ENCODE peak calls at places on chromosomes 6 and 20, in four cellular contexts. N, L, Q and V are unnamed samples.

GRCh38 chr6:42788671-42789070 is 6.8 kb downstream of the BICRAL start:
- DNase-seq in Q (no peak), L (no peak), N (no peak), V (no peak)

GRCh38 chr20:20130399-20130798 is 78.1 kb downstream of the CFAP61 start:
- DNase-seq in Q (no peak), N (no peak), L (no peak), V (no peak)

GRCh38 chr6:123127807-123128206 is 131.8 kb downstream of the CLVS2 start:
- DNase-seq in L (no peak), N (no peak), Q (no peak), V (no peak)

GRCh38 chr6:165404703-165405102 is 95.3 kb upstream of the C6orf118 start:
- DNase-seq in L (no peak), N (no peak), Q (no peak), V (no peak)

GRCh38 chr6:139265512-139266190 is 26.1 kb downstream of the TXLNB start:
- DNase-seq in Q (no peak), N (no peak), L (no peak), V (no peak)

GRCh38 chr6:7324520-7324919 is 11.5 kb upstream of the SSR1 start:
- DNase-seq in L (no peak), Q (no peak), N (no peak), V (peak; percentile 32)

GRCh38 chr6:121549741-121550140 is 114.3 kb downstream of the GJA1 start:
- DNase-seq in N (no peak), L (no peak), Q (no peak), V (no peak)

GRCh38 chr20:53003420-53003819 is 31.3 kb downstream of the TSHZ2 start:
- DNase-seq in L (no peak), Q (no peak), N (no peak), V (no peak)

GRCh38 chr6:35640017-35640664 is 48.6 kb downstream of the FKBP5 start:
- DNase-seq in Q (no peak), N (no peak), L (no peak), V (no peak)

GRCh38 chr6:149176971-149177667 is 140.4 kb upstream of the TAB2 start:
- DNase-seq in N (peak; percentile 21), L (no peak), Q (peak; percentile 27), V (no peak)

GRCh38 chr20:41108531-41108930 is 28.8 kb upstream of the PLCG1 start:
- DNase-seq in Q (no peak), N (no peak), L (no peak), V (no peak)

GRCh38 chr6:39521826-39522377 is 199.4 kb upstream of the KCNK16 start:
- DNase-seq in Q (no peak), N (no peak), L (no peak), V (no peak)

GRCh38 chr20:44328428-44328827 is 8.4 kb upstream of the R3HDML start:
- DNase-seq in L (no peak), Q (no peak), N (no peak), V (no peak)

GRCh38 chr20:59718681-59719080 is 114.3 kb downstream of the PHACTR3 start:
- DNase-seq in N (no peak), L (no peak), Q (no peak), V (no peak)

GRCh38 chr20:15835811-15836210 is 737.4 kb downstream of the KIF16B start:
- DNase-seq in Q (no peak), N (no peak), L (no peak), V (no peak)

GRCh38 chr20:12237772-12238171 is 320.1 kb downstream of the BTBD3 start:
- DNase-seq in Q (no peak), L (no peak), N (no peak), V (no peak)

GRCh38 chr6:157830354-157831017 is 7.4 kb downstream of the SNX9 start:
- DNase-seq in Q (no peak), L (no peak), N (no peak), V (peak; percentile 45)

GRCh38 chr20:54076259-54076658 is 5.9 kb upstream of the BCAS1 start:
- DNase-seq in N (no peak), L (no peak), Q (no peak), V (no peak)

GRCh38 chr6:43299338-43300293 is 1.6 kb downstream of the SLC22A7 start:
- DNase-seq in N (no peak), L (no peak), Q (no peak), V (peak; percentile 7)

GRCh38 chr6:159464827-159465226 is 228.2 kb downstream of the SOD2 start:
- DNase-seq in L (no peak), N (no peak), Q (no peak), V (no peak)

GRCh38 chr20:41551011-41551705 is 67.0 kb downstream of the CHD6 start:
- DNase-seq in Q (no peak), L (no peak), N (no peak), V (peak; percentile 40)

GRCh38 chr6:151015320-151015719 is 149.8 kb downstream of the MTHFD1L start:
- DNase-seq in Q (no peak), L (no peak), N (no peak), V (no peak)

GRCh38 chr20:33914871-33915270 is 78.8 kb upstream of the RALY start:
- DNase-seq in Q (peak; percentile 49), N (no peak), L (no peak), V (no peak)

GRCh38 chr6:131937219-131937618 is 14.0 kb downstream of the CCN2 start:
- DNase-seq in Q (no peak), N (no peak), L (no peak), V (no peak)

GRCh38 chr6:54802775-54803631 is 43.6 kb upstream of the FAM83B start:
- DNase-seq in L (no peak), N (no peak), Q (peak; percentile 25), V (no peak)

GRCh38 chr20:32792316-32792715 is 27.4 kb upstream of the MAPRE1 start:
- DNase-seq in N (no peak), L (no peak), Q (peak; percentile 88), V (peak; percentile 79)

GRCh38 chr6:165515963-165516624 is 146.9 kb downstream of the PDE10A start:
- DNase-seq in N (no peak), L (no peak), Q (no peak), V (no peak)

GRCh38 chr20:56393133-56393472 is 658 bp downstream of the CSTF1 start:
- DNase-seq in Q (no peak), N (no peak), L (no peak), V (no peak)

GRCh38 chr6:110543106-110543505 is 66.7 kb upstream of the SLC22A16 start:
- DNase-seq in Q (peak; percentile 85), L (no peak), N (no peak), V (no peak)

DNA sequence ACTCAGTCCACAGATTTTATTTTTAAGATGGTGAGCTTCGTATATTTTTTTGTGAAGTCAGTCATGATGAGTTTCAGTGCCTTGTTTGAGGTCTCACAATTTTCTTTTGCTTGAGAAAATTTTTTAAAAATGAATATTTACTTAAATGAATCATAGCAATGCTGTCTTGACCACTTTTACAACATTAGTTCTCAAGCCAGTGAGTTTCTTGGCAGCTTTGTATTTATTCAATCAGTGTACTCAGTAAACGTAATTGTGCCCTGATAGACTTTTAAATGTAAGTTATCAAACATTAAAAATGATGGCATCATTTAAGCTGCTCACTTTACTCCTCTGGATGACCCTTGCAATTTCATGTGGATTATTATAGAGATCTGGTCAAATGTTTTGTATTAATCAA is 261.4 kb downstream of the KHDC1L start:
- DNase-seq in Q (no peak), N (no peak), L (no peak), V (no peak)
- TF ChIP-seq CTCF in Q (no peak), N (no peak), L (no peak), V (no peak)

GRCh38 chr20:10094566-10095173 is 59.9 kb downstream of the ANKEF1 start:
- DNase-seq in Q (no peak), L (no peak), N (no peak), V (no peak)
- TF ChIP-seq CTCF in Q (no peak), L (no peak), N (no peak), V (no peak)

DNA sequence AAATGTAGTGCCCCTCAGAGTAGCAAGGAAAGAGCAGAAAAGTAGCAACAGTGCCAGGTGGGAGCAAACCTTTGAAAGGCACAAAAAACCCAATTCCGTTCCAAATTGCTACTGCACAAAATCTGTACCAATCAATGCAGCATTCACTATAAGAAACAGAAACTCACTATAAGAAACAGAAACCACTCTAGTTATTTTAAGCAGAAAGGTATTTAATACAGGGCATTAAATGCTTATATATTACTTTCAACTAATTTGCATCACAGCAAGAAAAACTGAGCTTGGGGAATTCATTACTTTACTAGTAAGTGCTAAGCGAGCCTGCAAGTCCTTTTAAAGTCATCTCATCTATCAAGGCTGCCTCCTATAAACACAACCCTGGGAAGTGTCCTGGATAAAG is 116.5 kb upstream of the OLIG3 start:
- DNase-seq in N (no peak), Q (no peak), L (no peak), V (no peak)
- TF ChIP-seq CTCF in N (no peak), Q (no peak), L (no peak), V (no peak)

DNA sequence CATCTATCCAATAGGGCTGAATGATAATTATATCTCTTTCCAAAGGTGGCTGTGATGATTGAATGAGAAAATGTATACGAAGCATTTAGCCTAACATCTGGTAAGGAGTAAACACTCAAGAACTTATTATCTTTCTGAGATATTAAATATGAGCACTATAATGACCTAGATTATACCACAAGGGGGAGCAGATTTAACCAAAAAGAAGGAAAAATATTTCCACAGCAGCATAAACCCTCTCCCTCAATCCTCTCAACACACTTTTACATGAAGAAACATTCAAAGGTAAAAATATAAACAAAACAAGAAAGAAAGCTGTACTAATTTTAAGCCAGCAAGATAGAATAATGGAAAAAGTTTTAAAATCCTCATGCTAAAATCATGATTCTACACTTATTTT is 68.4 kb downstream of the SHPRH start:
- DNase-seq in N (no peak), Q (no peak), L (no peak), V (no peak)
- TF ChIP-seq CTCF in N (no peak), Q (no peak), L (peak; percentile 21), V (no peak)

GRCh38 chr20:676315-676937 is 824 bp upstream of the SCRT2 start:
- DNase-seq in N (no peak), L (no peak), Q (no peak), V (no peak)
- TF ChIP-seq CTCF in N (no peak), L (no peak), Q (no peak), V (no peak)

GRCh38 chr6:321158-321438 is 28.8 kb downstream of the DUSP22 start:
- DNase-seq in N (no peak), L (no peak), Q (no peak), V (no peak)
- TF ChIP-seq CTCF in N (no peak), L (no peak), Q (no peak), V (no peak)

DNA sequence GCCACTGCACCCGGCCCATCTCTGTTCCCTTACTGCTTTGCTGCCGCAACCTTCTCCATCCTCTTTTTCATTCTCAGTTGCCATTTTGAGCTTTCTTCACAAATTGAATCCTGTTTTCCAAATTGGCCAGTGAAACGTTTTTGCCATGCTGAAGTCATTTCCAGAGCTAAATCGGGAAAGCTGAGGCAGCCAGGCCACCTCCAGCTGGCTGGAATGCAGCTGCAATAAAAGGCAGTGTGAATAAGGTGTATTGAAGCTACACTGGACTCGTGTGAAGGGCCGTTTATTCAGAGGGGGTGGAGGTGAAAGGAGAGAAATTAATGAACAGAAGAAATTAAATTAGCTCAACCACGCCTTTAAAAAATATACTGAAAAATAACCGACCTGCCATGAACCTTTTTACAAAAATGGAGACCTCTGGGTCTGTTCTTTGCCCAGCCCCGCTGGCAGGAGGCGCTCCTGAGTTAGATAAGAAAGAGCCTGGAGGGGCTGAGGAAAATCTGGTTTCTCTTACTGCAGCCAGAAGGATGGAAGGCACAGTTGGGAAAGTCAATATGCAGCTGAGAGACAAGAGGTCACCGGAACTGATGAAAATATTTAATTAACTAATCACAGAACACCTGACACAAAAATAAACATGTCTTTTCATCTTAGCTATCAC is 283.9 kb downstream of the FOXC1 start:
- DNase-seq in Q (peak; percentile 20), N (no peak), L (peak; percentile 34), V (no peak)
- TF ChIP-seq CTCF in Q (no peak), N (peak; percentile 38), L (peak; percentile 21), V (no peak)